ENCODE peak calls at places on chromosomes 1 and 21, in nine cellular contexts. I is fibroblast of lung, A is endothelial cell of umbilical vein, M is lung, P is AG04450, U is fibroblast of pulmonary artery, Q is HCT116, O is hepatocyte, H is left lung. Y is an unnamed sample.

GRCh38 chr1:3543076-3544049 is 67.9 kb downstream of the MEGF6 start:
- DNase-seq in I (peak), A (peak), M (peak), P (peak), U (peak), Q (no peak), O (no peak), H (no peak), Y (peak)

GRCh38 chr1:28197682-28198415 is 21.4 kb upstream of the PTAFR start:
- DNase-seq in I (no peak), A (no peak), M (no peak), P (no peak), U (no peak), Q (no peak), O (no peak), H (no peak), Y (no peak)

GRCh38 chr1:155008015-155008941 is 5.7 kb downstream of the ZBTB7B start:
- DNase-seq in I (no peak), A (no peak), M (no peak), P (no peak), U (no peak), Q (no peak), O (no peak), H (peak), Y (no peak)

GRCh38 chr1:52193985-52194384 is 52.1 kb downstream of the ZFYVE9 start:
- DNase-seq in I (no peak), A (no peak), M (no peak), P (no peak), U (no peak), Q (no peak), O (no peak), H (no peak), Y (no peak)

GRCh38 chr1:8439015-8439702 is 121.2 kb downstream of the SLC45A1 start:
- DNase-seq in I (peak), A (peak), M (peak), P (peak), U (peak), Q (no peak), O (peak), H (peak), Y (no peak)

GRCh38 chr1:94110946-94111740 is 9.8 kb downstream of the ABCA4 start:
- DNase-seq in I (no peak), A (no peak), M (no peak), P (no peak), U (no peak), Q (no peak), O (no peak), H (no peak), Y (no peak)

GRCh38 chr1:51101976-51102375 is at the start of gene C1orf185:
- DNase-seq in I (no peak), A (no peak), M (no peak), P (no peak), U (no peak), Q (no peak), O (no peak), H (no peak), Y (no peak)

GRCh38 chr1:223771814-223772770 is 59.8 kb downstream of the CAPN2 start:
- DNase-seq in I (peak), A (peak), M (peak), P (peak), U (peak), Q (peak), O (peak), H (no peak), Y (peak)

GRCh38 chr1:13540871-13541270 is 27.1 kb upstream of the LRRC38 start:
- DNase-seq in I (no peak), A (no peak), M (no peak), P (no peak), U (no peak), Q (no peak), O (no peak), H (no peak), Y (no peak)

GRCh38 chr21:36790616-36791015 is 91.7 kb downstream of the SIM2 start:
- DNase-seq in I (no peak), A (no peak), M (no peak), P (no peak), U (no peak), Q (no peak), O (no peak), H (no peak), Y (no peak)

GRCh38 chr1:153611024-153611352 is 1.9 kb downstream of the S100A16 start:
- DNase-seq in I (peak), A (no peak), M (no peak), P (no peak), U (peak), Q (no peak), O (no peak), H (no peak), Y (no peak)

DNA sequence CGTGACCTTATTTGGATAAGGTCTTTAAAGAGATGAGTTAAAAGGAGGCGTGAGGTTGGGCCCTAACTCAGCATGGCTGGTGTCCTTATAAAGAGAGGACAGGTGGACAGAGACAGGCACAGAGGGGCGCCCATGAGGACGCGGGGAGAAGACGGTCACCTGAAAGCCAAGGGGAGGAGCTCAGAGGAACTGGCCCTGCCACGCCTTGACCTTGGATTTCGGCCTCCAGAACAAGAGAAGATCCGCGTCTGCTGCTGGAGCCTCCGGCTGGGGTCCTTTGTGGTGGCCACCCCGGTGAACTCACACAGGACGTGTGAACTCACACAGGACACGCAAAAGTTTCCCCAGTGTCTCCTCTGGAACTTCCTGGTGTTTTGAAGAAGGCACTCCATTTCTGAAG is 122.7 kb downstream of the SIK1 start:
- DNase-seq in I (no peak), A (no peak), M (no peak), P (no peak), U (no peak), Q (no peak), O (no peak), H (peak), Y (no peak)
- TF ChIP-seq CTCF in I (no peak), A (no peak), M (no peak), P (no peak), U (no peak), Q (no peak), O (no peak), H (no peak), Y (no peak)

GRCh38 chr1:243291287-243291686 is 35.4 kb downstream of the SDCCAG8 start:
- DNase-seq in I (no peak), A (no peak), M (no peak), P (no peak), U (no peak), Q (no peak), O (no peak), H (no peak), Y (no peak)

GRCh38 chr1:243288062-243288461 is 32.2 kb downstream of the SDCCAG8 start:
- DNase-seq in I (no peak), A (peak), M (no peak), P (no peak), U (no peak), Q (no peak), O (no peak), H (no peak), Y (no peak)

GRCh38 chr1:243287128-243287470 is 31.3 kb downstream of the SDCCAG8 start:
- DNase-seq in I (peak), A (no peak), M (no peak), P (no peak), U (peak), Q (no peak), O (no peak), H (no peak), Y (no peak)

GRCh38 chr1:243287652-243288051 is 31.8 kb downstream of the SDCCAG8 start:
- DNase-seq in I (peak), A (peak), M (no peak), P (peak), U (peak), Q (no peak), O (no peak), H (no peak), Y (peak)

GRCh38 chr1:243286409-243287127 is 30.7 kb downstream of the SDCCAG8 start:
- DNase-seq in I (peak), A (peak), M (no peak), P (no peak), U (peak), Q (no peak), O (no peak), H (no peak), Y (no peak)
- H3K4me3 ChIP-seq in I (no peak), A (no peak), M (no peak), P (no peak), U (no peak), Q (no peak), O (no peak), H (no peak), Y (no peak)

GRCh38 chr1:156947818-156948525 is 27.5 kb downstream of the LRRC71 start:
- DNase-seq in I (no peak), A (no peak), M (no peak), P (no peak), U (no peak), Q (no peak), O (no peak), H (no peak), Y (no peak)

GRCh38 chr1:156945881-156946661 is 25.6 kb downstream of the LRRC71 start:
- DNase-seq in I (no peak), A (no peak), M (no peak), P (no peak), U (no peak), Q (peak), O (no peak), H (no peak), Y (no peak)

GRCh38 chr1:156949127-156949526 is 28.7 kb downstream of the LRRC71 start:
- DNase-seq in I (no peak), A (no peak), M (no peak), P (no peak), U (no peak), Q (no peak), O (no peak), H (no peak), Y (no peak)

GRCh38 chr1:156947127-156947526 is 26.7 kb downstream of the LRRC71 start:
- DNase-seq in I (no peak), A (no peak), M (no peak), P (no peak), U (no peak), Q (no peak), O (no peak), H (no peak), Y (no peak)

GRCh38 chr1:156948708-156949107 is 28.3 kb downstream of the LRRC71 start:
- DNase-seq in I (no peak), A (no peak), M (no peak), P (no peak), U (no peak), Q (no peak), O (no peak), H (no peak), Y (no peak)
- TF ChIP-seq CTCF in I (no peak), A (peak), M (no peak), P (peak), U (peak), Q (peak), O (no peak), H (no peak), Y (peak)

GRCh38 chr1:117735045-117735992 is 129.5 kb downstream of the TENT5C start:
- DNase-seq in I (peak), A (peak), M (no peak), P (no peak), U (peak), Q (no peak), O (peak), H (no peak), Y (no peak)
- H3K4me3 ChIP-seq in I (peak), A (peak), M (no peak), P (peak), U (peak), Q (peak), O (no peak), H (peak), Y (peak)

GRCh38 chr1:198001776-198002408 is 84.7 kb downstream of the LHX9 start:
- DNase-seq in I (peak), A (no peak), M (no peak), P (no peak), U (no peak), Q (no peak), O (no peak), H (no peak), Y (no peak)

GRCh38 chr1:197994907-197995407 is 77.8 kb downstream of the LHX9 start:
- DNase-seq in I (no peak), A (no peak), M (peak), P (no peak), U (no peak), Q (no peak), O (peak), H (no peak), Y (no peak)

GRCh38 chr1:198003468-198003867 is 86.3 kb downstream of the LHX9 start:
- DNase-seq in I (no peak), A (no peak), M (no peak), P (no peak), U (no peak), Q (no peak), O (no peak), H (no peak), Y (no peak)

GRCh38 chr1:197995408-197996258 is 78.5 kb downstream of the LHX9 start:
- DNase-seq in I (no peak), A (no peak), M (no peak), P (no peak), U (no peak), Q (no peak), O (no peak), H (no peak), Y (no peak)

GRCh38 chr1:197998110-197998509 is 80.9 kb downstream of the LHX9 start:
- DNase-seq in I (no peak), A (no peak), M (no peak), P (no peak), U (no peak), Q (no peak), O (no peak), H (no peak), Y (no peak)
- TF ChIP-seq CTCF in I (no peak), A (no peak), M (no peak), P (no peak), U (no peak), Q (no peak), O (no peak), H (no peak), Y (no peak)

DNA sequence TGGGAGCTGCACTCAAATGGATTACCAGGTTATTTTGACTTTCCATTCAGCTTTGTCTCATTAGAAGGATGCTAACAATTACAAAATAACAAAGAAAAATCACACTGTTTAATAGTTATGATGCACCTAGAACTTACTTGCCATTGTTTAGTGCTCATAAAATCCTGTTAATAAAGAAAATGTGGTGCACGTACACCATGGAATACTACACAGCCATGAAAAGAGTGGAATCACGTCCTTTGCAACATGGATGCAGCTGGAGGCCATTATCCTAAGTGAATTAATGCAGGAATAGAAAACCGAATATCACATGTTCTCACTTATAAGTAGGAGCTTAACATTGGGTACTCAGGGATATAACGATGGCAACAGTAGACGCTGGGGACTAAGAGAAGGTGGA is 19.8 kb downstream of the MAP3K21 start:
- DNase-seq in I (no peak), A (no peak), M (no peak), P (no peak), U (no peak), Q (no peak), O (no peak), H (no peak), Y (no peak)
- H3K4me3 ChIP-seq in I (no peak), A (no peak), M (no peak), P (no peak), U (no peak), Q (no peak), O (no peak), H (no peak), Y (no peak)

GRCh38 chr1:156961709-156962108 is 41.3 kb downstream of the LRRC71 start:
- DNase-seq in I (no peak), A (no peak), M (no peak), P (no peak), U (no peak), Q (peak), O (no peak), H (no peak), Y (no peak)
- TF ChIP-seq CTCF in I (peak), A (peak), M (no peak), P (peak), U (peak), Q (peak), O (peak), H (no peak), Y (no peak)

GRCh38 chr21:44845418-44846200 is 27.7 kb upstream of the SUMO3 start:
- DNase-seq in I (peak), A (peak), M (peak), P (no peak), U (peak), Q (no peak), O (peak), H (peak), Y (no peak)
- H3K4me3 ChIP-seq in I (peak), A (peak), M (no peak), P (peak), U (peak), Q (peak), O (no peak), H (peak), Y (peak)

GRCh38 chr1:10586125-10586524 is 111.4 kb downstream of the PEX14 start:
- DNase-seq in I (no peak), A (no peak), M (no peak), P (no peak), U (no peak), Q (no peak), O (no peak), H (no peak), Y (no peak)
- TF ChIP-seq CTCF in I (no peak), A (no peak), M (no peak), P (no peak), U (no peak), Q (peak), O (no peak), H (no peak), Y (no peak)

GRCh38 chr1:24294228-24294672 is 24.9 kb upstream of the GRHL3 start:
- DNase-seq in I (peak), A (peak), M (no peak), P (peak), U (peak), Q (no peak), O (peak), H (no peak), Y (peak)
- H3K4me3 ChIP-seq in I (no peak), A (no peak), M (no peak), P (no peak), U (no peak), Q (no peak), O (no peak), H (no peak), Y (no peak)